ENCODE peak calls at places on chromosomes 1 and 21, in ten cellular contexts. J, G, A, H, K, T, X, W, R and C are unnamed samples. For H3K9me2, the result is how much of the 10 kb centered on the place peaks cover.

GRCh38 chr1:89070509-89070908 is 5.5 kb upstream of the GBP1 start:
- DNase-seq in J (no peak), G (peak), A (no peak), H (no peak), K (no peak), T (no peak), X (no peak), W (no peak), R (no peak), C (no peak)

GRCh38 chr21:26448751-26449150 is 124.3 kb downstream of the CYYR1 start:
- DNase-seq in J (no peak), G (peak), A (no peak), H (no peak), K (no peak), T (no peak), X (no peak), W (no peak), R (no peak), C (no peak)

GRCh38 chr21:36075171-36075570 is 5.3 kb downstream of the CBR1 start:
- DNase-seq in J (no peak), G (no peak), A (no peak), H (no peak), K (no peak), T (no peak), X (no peak), W (no peak), R (no peak), C (no peak)

GRCh38 chr1:224080082-224080774 is 33.7 kb upstream of the FBXO28 start:
- DNase-seq in J (no peak), G (peak), A (no peak), H (peak), K (no peak), T (peak), X (peak), W (no peak), R (no peak), C (no peak)

GRCh38 chr1:50368179-50369007 is 54.9 kb downstream of the DMRTA2 start:
- DNase-seq in J (peak), G (peak), A (peak), H (peak), K (peak), T (peak), X (no peak), W (peak), R (peak), C (peak)

GRCh38 chr21:16942703-16943102 is 570.1 kb upstream of the CXADR start:
- DNase-seq in J (no peak), G (peak), A (peak), H (no peak), K (peak), T (peak), X (no peak), W (no peak), R (peak), C (peak)

GRCh38 chr1:223713546-223714420 is 1.4 kb downstream of the CAPN2 start:
- DNase-seq in J (no peak), G (peak), A (no peak), H (peak), K (no peak), T (peak), X (peak), W (no peak), R (no peak), C (no peak)

GRCh38 chr1:90850925-90851710 is 134.0 kb upstream of the BARHL2 start:
- DNase-seq in J (peak), G (peak), A (peak), H (peak), K (peak), T (peak), X (peak), W (no peak), R (peak), C (peak)

GRCh38 chr1:234975941-234976871 is 152.4 kb downstream of the TOMM20 start:
- DNase-seq in J (no peak), G (no peak), A (no peak), H (no peak), K (no peak), T (no peak), X (no peak), W (no peak), R (no peak), C (no peak)

GRCh38 chr1:10431065-10431730 is 965 bp downstream of the CENPS start:
- DNase-seq in J (peak), G (peak), A (peak), H (no peak), K (no peak), T (peak), X (no peak), W (peak), R (peak), C (peak)

GRCh38 chr1:18948048-18948912 is 8.2 kb downstream of the IFFO2 start:
- DNase-seq in J (no peak), G (peak), A (no peak), H (no peak), K (no peak), T (peak), X (no peak), W (no peak), R (no peak), C (no peak)

GRCh38 chr21:39004776-39005605 is 178.3 kb downstream of the PSMG1 start:
- DNase-seq in J (peak), G (no peak), A (no peak), H (no peak), K (peak), T (no peak), X (no peak), W (no peak), R (no peak), C (peak)

GRCh38 chr1:15915991-15916390 is 59.9 kb downstream of the ZBTB17 start:
- DNase-seq in J (no peak), G (no peak), A (no peak), H (no peak), K (no peak), T (peak), X (no peak), W (no peak), R (no peak), C (no peak)

GRCh38 chr1:202709276-202710041 is 795 bp downstream of the SYT2 start:
- DNase-seq in J (no peak), G (no peak), A (peak), H (no peak), K (peak), T (no peak), X (no peak), W (no peak), R (no peak), C (peak)

GRCh38 chr1:197423006-197423405 is 155.0 kb downstream of the CRB1 start:
- DNase-seq in J (no peak), G (peak), A (no peak), H (no peak), K (no peak), T (peak), X (no peak), W (no peak), R (no peak), C (no peak)

GRCh38 chr1:155081472-155082300 is 3.0 kb downstream of the EFNA3 start:
- DNase-seq in J (no peak), G (peak), A (no peak), H (no peak), K (no peak), T (peak), X (peak), W (no peak), R (no peak), C (peak)

GRCh38 chr1:204265665-204266064 is 51.9 kb upstream of the GOLT1A start:
- DNase-seq in J (no peak), G (no peak), A (no peak), H (no peak), K (no peak), T (no peak), X (no peak), W (no peak), R (no peak), C (no peak)

GRCh38 chr1:182260516-182260915 is 131.1 kb downstream of the GLUL start:
- DNase-seq in J (no peak), G (no peak), A (no peak), H (no peak), K (no peak), T (no peak), X (no peak), W (no peak), R (no peak), C (no peak)

GRCh38 chr1:91440845-91441244 is 36.2 kb upstream of the HFM1 start:
- DNase-seq in J (peak), G (peak), A (no peak), H (peak), K (peak), T (peak), X (peak), W (peak), R (no peak), C (no peak)

GRCh38 chr1:91731815-91732214 is 154.1 kb downstream of the TGFBR3 start:
- DNase-seq in J (no peak), G (peak), A (no peak), H (no peak), K (no peak), T (peak), X (peak), W (no peak), R (peak), C (no peak)

GRCh38 chr21:30408782-30409494 is 13.1 kb downstream of the KRTAP13-1 start:
- DNase-seq in J (no peak), G (peak), A (peak), H (peak), K (peak), T (peak), X (peak), W (peak), R (peak), C (peak)

GRCh38 chr1:29271724-29272123 is 35.4 kb downstream of the PTPRU start:
- DNase-seq in J (no peak), G (peak), A (peak), H (no peak), K (no peak), T (peak), X (peak), W (no peak), R (no peak), C (peak)

GRCh38 chr21:34807881-34808568 is 139.2 kb downstream of the CLIC6 start:
- DNase-seq in J (peak), G (peak), A (no peak), H (peak), K (no peak), T (peak), X (peak), W (no peak), R (no peak), C (peak)

GRCh38 chr21:46046471-46046870 is 51.4 kb upstream of the COL6A2 start:
- DNase-seq in J (no peak), G (no peak), A (no peak), H (no peak), K (no peak), T (no peak), X (no peak), W (no peak), R (no peak), C (no peak)

GRCh38 chr1:204079608-204079999 is 6.7 kb downstream of the SOX13 start:
- DNase-seq in J (no peak), G (no peak), A (peak), H (no peak), K (no peak), T (no peak), X (no peak), W (no peak), R (no peak), C (no peak)

GRCh38 chr1:212608956-212609700 is 567 bp downstream of the ATF3 start:
- DNase-seq in J (peak), G (peak), A (peak), H (no peak), K (peak), T (peak), X (peak), W (peak), R (peak), C (peak)

GRCh38 chr21:22235866-22236590 is 1237.8 kb downstream of the NCAM2 start:
- DNase-seq in J (no peak), G (no peak), A (no peak), H (no peak), K (no peak), T (no peak), X (no peak), W (no peak), R (no peak), C (no peak)
- H2AFZ ChIP-seq in J (no peak), G (no peak), A (no peak), H (no peak), K (no peak), T (no peak), X (no peak), W (no peak), R (no peak), C (no peak)

DNA sequence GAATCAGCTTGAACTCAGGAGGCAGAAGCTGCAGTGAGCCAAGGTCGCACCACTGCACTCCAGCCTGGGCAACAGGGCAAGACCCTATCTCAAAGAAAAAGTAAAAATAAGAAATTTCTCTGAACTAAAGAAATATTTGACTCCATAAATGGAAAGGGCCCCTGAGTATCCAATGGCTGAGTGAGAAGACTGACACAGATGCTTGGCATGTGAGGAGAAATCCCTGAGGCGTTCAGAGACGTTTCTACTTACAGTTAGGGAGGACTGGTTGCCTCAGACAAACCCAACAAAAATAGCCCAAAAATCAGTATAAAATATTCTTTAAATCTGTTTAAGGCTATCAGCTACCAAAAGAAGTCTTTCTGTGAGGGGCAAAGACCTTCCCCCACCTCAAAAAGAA is 3.0 kb upstream of the SUMO3 start:
- DNase-seq in J (no peak), G (peak), A (no peak), H (no peak), K (no peak), T (no peak), X (no peak), W (no peak), R (no peak), C (no peak)
- H3K9me2 ChIP-seq in J (under half), G (under half), A (under half), H (under half), K (under half), T (under half), X (under half), W (under half), R (under half), C (under half)

GRCh38 chr1:160376525-160377131 is 9.8 kb downstream of the NHLH1 start:
- DNase-seq in J (peak), G (peak), A (peak), H (peak), K (peak), T (peak), X (peak), W (peak), R (peak), C (peak)

GRCh38 chr1:160375788-160376524 is 9.1 kb downstream of the NHLH1 start:
- DNase-seq in J (peak), G (peak), A (peak), H (no peak), K (no peak), T (no peak), X (peak), W (peak), R (no peak), C (no peak)

GRCh38 chr1:160374701-160375443 is 8.0 kb downstream of the NHLH1 start:
- DNase-seq in J (peak), G (no peak), A (peak), H (no peak), K (no peak), T (no peak), X (peak), W (peak), R (no peak), C (no peak)

GRCh38 chr1:160373696-160374095 is 6.8 kb downstream of the NHLH1 start:
- DNase-seq in J (no peak), G (peak), A (no peak), H (no peak), K (no peak), T (no peak), X (peak), W (peak), R (no peak), C (no peak)

DNA sequence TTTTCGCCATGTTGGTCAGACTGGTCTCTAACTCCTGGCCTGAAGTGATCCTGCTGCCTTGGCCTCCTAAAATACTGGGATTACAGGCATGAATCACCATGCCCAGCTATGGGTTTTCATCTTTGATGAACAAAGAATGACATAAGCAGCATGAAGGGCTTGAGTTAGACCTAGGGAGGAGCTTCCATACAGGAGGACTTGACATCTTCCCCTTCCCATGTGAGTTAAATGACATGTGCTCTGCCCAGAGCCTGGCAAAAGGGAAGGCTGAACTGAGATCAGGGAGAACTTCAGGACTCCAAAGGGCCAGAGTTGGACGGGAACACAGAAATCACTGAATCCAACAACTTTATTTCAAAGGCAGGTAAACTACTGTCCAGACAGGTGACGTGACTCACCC is 7.4 kb downstream of the NHLH1 start:
- DNase-seq in J (no peak), G (peak), A (no peak), H (no peak), K (no peak), T (no peak), X (peak), W (peak), R (no peak), C (no peak)
- H2AFZ ChIP-seq in J (no peak), G (no peak), A (peak), H (no peak), K (no peak), T (no peak), X (no peak), W (peak), R (no peak), C (no peak)

DNA sequence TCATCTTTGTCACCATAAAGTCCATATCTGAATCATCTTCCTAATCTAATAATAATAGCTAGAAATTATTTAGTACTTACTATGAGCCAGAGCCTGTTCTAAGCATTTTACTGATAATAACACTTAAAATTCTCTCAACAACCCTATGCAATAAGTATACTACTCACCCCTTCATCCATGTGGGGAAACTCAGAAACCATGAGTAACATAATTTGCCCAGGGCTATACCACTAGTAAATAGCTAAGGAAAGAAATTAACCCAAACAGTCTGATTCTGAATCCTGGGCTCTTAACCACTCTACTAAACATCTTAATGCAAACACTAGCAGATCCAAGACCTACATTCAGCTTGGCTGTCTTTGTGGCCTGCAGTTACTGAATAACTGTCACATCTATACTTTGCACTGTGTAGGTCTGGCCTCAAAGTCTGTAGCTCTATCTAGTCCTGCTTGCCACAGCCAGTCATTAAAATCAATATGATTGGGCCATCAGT is 394.8 kb upstream of the ESRRG start:
- DNase-seq in J (no peak), G (no peak), A (no peak), H (no peak), K (no peak), T (no peak), X (no peak), W (no peak), R (no peak), C (no peak)
- H3K9me2 ChIP-seq in J (under half), G (under half), A (under half), H (under half), K (under half), T (under half), X (under half), W (under half), R (under half), C (under half)

GRCh38 chr1:54952950-54953718 is 27.3 kb upstream of the TMEM61 start:
- DNase-seq in J (no peak), G (peak), A (no peak), H (no peak), K (no peak), T (peak), X (peak), W (no peak), R (no peak), C (no peak)
- H2AFZ ChIP-seq in J (no peak), G (no peak), A (no peak), H (no peak), K (no peak), T (peak), X (no peak), W (no peak), R (no peak), C (no peak)

GRCh38 chr1:228278432-228278941 is 70.6 kb downstream of the OBSCN start:
- DNase-seq in J (no peak), G (no peak), A (no peak), H (no peak), K (no peak), T (no peak), X (no peak), W (no peak), R (no peak), C (no peak)
- H3K9me2 ChIP-seq in J (under half), G (under half), A (under half), H (under half), K (under half), T (under half), X (under half), W (under half), R (under half), C (under half)

GRCh38 chr1:205582046-205582445 is 49.8 kb downstream of the ELK4 start:
- DNase-seq in J (no peak), G (no peak), A (no peak), H (no peak), K (no peak), T (no peak), X (no peak), W (no peak), R (no peak), C (no peak)
- H2AFZ ChIP-seq in J (no peak), G (no peak), A (no peak), H (no peak), K (no peak), T (no peak), X (no peak), W (no peak), R (no peak), C (no peak)

GRCh38 chr1:106207185-106207584 is 849.3 kb upstream of the PRMT6 start:
- DNase-seq in J (no peak), G (no peak), A (no peak), H (no peak), K (peak), T (no peak), X (no peak), W (no peak), R (no peak), C (no peak)
- H3K9me2 ChIP-seq in J (under half), G (under half), A (under half), H (under half), K (under half), T (under half), X (under half), W (under half), R (under half), C (under half)

GRCh38 chr21:14767192-14767852 is 221.2 kb upstream of the SAMSN1 start:
- DNase-seq in J (no peak), G (no peak), A (no peak), H (no peak), K (no peak), T (no peak), X (no peak), W (no peak), R (no peak), C (no peak)

GRCh38 chr21:14768042-14768441 is 221.9 kb upstream of the SAMSN1 start:
- DNase-seq in J (no peak), G (no peak), A (no peak), H (no peak), K (no peak), T (peak), X (no peak), W (no peak), R (no peak), C (no peak)

GRCh38 chr21:14763695-14764064 is 217.6 kb upstream of the SAMSN1 start:
- DNase-seq in J (no peak), G (no peak), A (no peak), H (no peak), K (no peak), T (no peak), X (no peak), W (no peak), R (peak), C (no peak)

GRCh38 chr21:14762734-14763694 is 216.9 kb upstream of the SAMSN1 start:
- DNase-seq in J (peak), G (no peak), A (no peak), H (no peak), K (no peak), T (no peak), X (no peak), W (peak), R (peak), C (no peak)

GRCh38 chr21:14766241-14766640 is 220.1 kb upstream of the SAMSN1 start:
- DNase-seq in J (peak), G (no peak), A (peak), H (peak), K (peak), T (peak), X (no peak), W (peak), R (no peak), C (no peak)
- H2AFZ ChIP-seq in J (no peak), G (no peak), A (no peak), H (no peak), K (no peak), T (no peak), X (no peak), W (no peak), R (no peak), C (no peak)

GRCh38 chr1:192186197-192186596 is 27.9 kb downstream of the RGS18 start:
- DNase-seq in J (no peak), G (no peak), A (no peak), H (no peak), K (no peak), T (no peak), X (no peak), W (no peak), R (no peak), C (no peak)
- H3K9me2 ChIP-seq in J (under half), G (under half), A (under half), H (under half), K (under half), T (under half), X (under half), W (under half), R (under half), C (under half)